ENCODE peak calls at places on chromosomes 6 and 20, in five cellular contexts. H is astrocyte, G is lung microvascular endothelial cell, J is fibroblast of the aortic adventitia, R is left cardiac atrium. C is an unnamed sample.
A peak's percentile ranks its signal among the peaks of the same experiment; 100 is the strongest.

GRCh38 chr6:13485923-13486557 is 1.4 kb downstream of the GFOD1 start:
- DNase-seq in G (peak; percentile 53), J (peak; percentile 34), H (peak; percentile 30), R (peak; percentile 37), C (peak; percentile 43)

GRCh38 chr6:151377095-151377494 is 14.3 kb downstream of the ZBTB2 start:
- DNase-seq in G (no peak), H (no peak), R (no peak), J (no peak), C (no peak)

GRCh38 chr20:44215125-44215524 is 4.6 kb upstream of the OSER1 start:
- DNase-seq in R (peak; percentile 67), H (peak; percentile 17), J (peak; percentile 77), G (peak; percentile 75), C (peak; percentile 79)

GRCh38 chr6:88616380-88616779 is 347.0 kb downstream of the RNGTT start:
- DNase-seq in R (no peak), J (no peak), H (no peak), G (no peak), C (no peak)

GRCh38 chr20:54019127-54019526 is 51.3 kb downstream of the BCAS1 start:
- DNase-seq in G (no peak), J (no peak), R (no peak), H (no peak), C (no peak)

GRCh38 chr20:6169251-6169650 is 46.4 kb upstream of the FERMT1 start:
- DNase-seq in R (no peak), G (no peak), H (peak; percentile 3), J (peak; percentile 10), C (peak; percentile 24)

GRCh38 chr6:94289131-94289530 is 869.8 kb upstream of the EPHA7 start:
- DNase-seq in H (no peak), J (no peak), G (no peak), R (no peak), C (no peak)

GRCh38 chr6:166157930-166158617 is 9.6 kb downstream of the TBXT start:
- DNase-seq in H (no peak), J (no peak), G (no peak), R (no peak), C (no peak)

GRCh38 chr20:19806806-19807691 is 49.0 kb downstream of the RIN2 start:
- DNase-seq in H (peak; percentile 81), J (peak; percentile 79), G (no peak), R (no peak), C (peak; percentile 72)

GRCh38 chr20:34120213-34120612 is 8.2 kb upstream of the EIF2S2 start:
- DNase-seq in R (no peak), H (no peak), J (no peak), G (no peak), C (no peak)

GRCh38 chr6:106748547-106749207 is 119.3 kb downstream of the QRSL1 start:
- DNase-seq in H (no peak), G (no peak), R (no peak), J (no peak), C (no peak)

GRCh38 chr20:5570442-5570841 is 179.8 kb upstream of the SHLD1 start:
- DNase-seq in R (no peak), H (no peak), J (no peak), G (peak; percentile 72), C (no peak)

GRCh38 chr6:149897015-149897697 is 757 bp downstream of the RAET1E start:
- DNase-seq in J (peak; percentile 98), R (peak; percentile 88), G (peak; percentile 55), H (peak; percentile 85), C (peak; percentile 93)

GRCh38 chr20:1422756-1423155 is 29.9 kb upstream of the FKBP1A start:
- DNase-seq in H (no peak), R (no peak), G (no peak), J (no peak), C (peak; percentile 27)